ENCODE peak calls at places on chromosomes 1 and 21, in six cellular contexts. One of them, this sample, is unnamed. For H3K36me3, the result is how much of the 10 kb centered on the place peaks cover.

GRCh38 chr1:8318436-8318835 is 522 bp downstream of the SLC45A1 start:
- DNase-seq in K562: no peak
- DNase-seq in SK-N-SH: no peak
- DNase-seq in GM12878: no peak
- DNase-seq in HCT116: no peak
- DNase-seq in HepG2: no peak
- DNase-seq in this sample: no peak

GRCh38 chr1:203733009-203733863 is 31.7 kb upstream of the LAX1 start:
- DNase-seq in K562: no peak
- DNase-seq in HepG2: no peak
- DNase-seq in HCT116: no peak
- DNase-seq in GM12878: no peak
- DNase-seq in SK-N-SH: no peak
- DNase-seq in this sample: no peak

GRCh38 chr1:97875996-97876395 is 44.8 kb downstream of the DPYD start:
- DNase-seq in HepG2: no peak
- DNase-seq in GM12878: no peak
- DNase-seq in HCT116: no peak
- DNase-seq in K562: no peak
- DNase-seq in SK-N-SH: no peak
- DNase-seq in this sample: no peak

GRCh38 chr21:16956824-16957223 is 556.0 kb upstream of the CXADR start:
- DNase-seq in HCT116: no peak
- DNase-seq in K562: no peak
- DNase-seq in GM12878: no peak
- DNase-seq in HepG2: no peak
- DNase-seq in SK-N-SH: no peak
- DNase-seq in this sample: no peak

GRCh38 chr1:231827337-231828105 is 200.9 kb downstream of the DISC1 start:
- DNase-seq in GM12878: no peak
- DNase-seq in HCT116: no peak
- DNase-seq in SK-N-SH: no peak
- DNase-seq in HepG2: peak
- DNase-seq in K562: no peak
- DNase-seq in this sample: peak

GRCh38 chr1:222189218-222189617 is 358.7 kb downstream of the HHIPL2 start:
- DNase-seq in HepG2: no peak
- DNase-seq in GM12878: no peak
- DNase-seq in SK-N-SH: no peak
- DNase-seq in HCT116: no peak
- DNase-seq in K562: no peak
- DNase-seq in this sample: no peak

GRCh38 chr1:10415211-10415930 is 14.9 kb upstream of the CENPS start:
- DNase-seq in K562: peak
- DNase-seq in HepG2: peak
- DNase-seq in SK-N-SH: no peak
- DNase-seq in HCT116: no peak
- DNase-seq in GM12878: no peak
- DNase-seq in this sample: no peak

GRCh38 chr1:29655945-29656866 is 419.9 kb downstream of the PTPRU start:
- DNase-seq in SK-N-SH: peak
- DNase-seq in HCT116: no peak
- DNase-seq in GM12878: no peak
- DNase-seq in K562: peak
- DNase-seq in HepG2: no peak
- DNase-seq in this sample: no peak

GRCh38 chr1:208029381-208030319 is 118.7 kb upstream of the CD34 start:
- DNase-seq in SK-N-SH: no peak
- DNase-seq in HCT116: no peak
- DNase-seq in GM12878: no peak
- DNase-seq in HepG2: no peak
- DNase-seq in K562: no peak
- DNase-seq in this sample: no peak

GRCh38 chr1:178037510-178038253 is 56.2 kb upstream of the RASAL2 start:
- DNase-seq in SK-N-SH: peak
- DNase-seq in K562: peak
- DNase-seq in GM12878: no peak
- DNase-seq in HepG2: peak
- DNase-seq in HCT116: peak
- DNase-seq in this sample: no peak

GRCh38 chr1:83854456-83854855 is 144.5 kb downstream of the TTLL7 start:
- DNase-seq in SK-N-SH: no peak
- DNase-seq in K562: no peak
- DNase-seq in HepG2: no peak
- DNase-seq in HCT116: no peak
- DNase-seq in GM12878: no peak
- DNase-seq in this sample: no peak

GRCh38 chr1:26145960-26146294 is 13.0 kb upstream of the FAM110D start:
- DNase-seq in HCT116: no peak
- DNase-seq in HepG2: no peak
- DNase-seq in K562: no peak
- DNase-seq in GM12878: no peak
- DNase-seq in SK-N-SH: no peak
- DNase-seq in this sample: no peak

GRCh38 chr21:41170442-41170841 is 2.5 kb downstream of the BACE2 start:
- DNase-seq in SK-N-SH: peak
- DNase-seq in K562: peak
- DNase-seq in HepG2: peak
- DNase-seq in GM12878: no peak
- DNase-seq in HCT116: no peak
- DNase-seq in this sample: peak

GRCh38 chr21:41168391-41169257 is 664 bp downstream of the BACE2 start:
- DNase-seq in K562: no peak
- DNase-seq in SK-N-SH: peak
- DNase-seq in GM12878: no peak
- DNase-seq in HepG2: no peak
- DNase-seq in HCT116: no peak
- DNase-seq in this sample: no peak

GRCh38 chr21:41171210-41171609 is 3.2 kb downstream of the BACE2 start:
- DNase-seq in HCT116: no peak
- DNase-seq in K562: no peak
- DNase-seq in GM12878: no peak
- DNase-seq in HepG2: no peak
- DNase-seq in SK-N-SH: no peak
- DNase-seq in this sample: no peak

GRCh38 chr21:41169258-41169576 is 1.3 kb downstream of the BACE2 start:
- DNase-seq in HCT116: no peak
- DNase-seq in SK-N-SH: no peak
- DNase-seq in GM12878: no peak
- DNase-seq in HepG2: no peak
- DNase-seq in K562: no peak
- DNase-seq in this sample: no peak

DNA sequence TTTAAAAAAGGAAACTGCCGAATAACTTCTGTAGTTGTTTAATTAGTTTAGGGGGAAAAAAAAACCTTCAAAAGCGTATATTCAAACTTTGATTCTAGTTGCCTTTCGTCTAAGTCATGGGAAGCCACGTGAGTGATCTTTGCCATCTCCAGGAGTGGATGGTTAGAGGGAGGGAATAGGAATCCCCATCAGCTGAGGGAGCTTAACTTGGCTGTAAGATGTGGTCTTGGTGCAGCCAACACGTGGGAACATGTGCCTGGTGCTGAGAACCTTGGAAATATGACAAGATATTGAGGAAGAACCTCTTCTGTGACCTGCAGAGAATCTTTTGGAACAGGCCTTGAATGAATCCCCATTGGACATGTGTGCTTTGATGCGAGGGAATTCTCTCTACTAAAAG is 1.7 kb downstream of the BACE2 start:
- DNase-seq in HCT116: no peak
- DNase-seq in GM12878: no peak
- DNase-seq in K562: no peak
- DNase-seq in SK-N-SH: no peak
- DNase-seq in HepG2: no peak
- DNase-seq in this sample: no peak
- H3K36me3 ChIP-seq in HCT116: under half
- H3K36me3 ChIP-seq in GM12878: under half
- H3K36me3 ChIP-seq in K562: under half
- H3K36me3 ChIP-seq in SK-N-SH: under half
- H3K36me3 ChIP-seq in HepG2: under half
- H3K36me3 ChIP-seq in this sample: under half

DNA sequence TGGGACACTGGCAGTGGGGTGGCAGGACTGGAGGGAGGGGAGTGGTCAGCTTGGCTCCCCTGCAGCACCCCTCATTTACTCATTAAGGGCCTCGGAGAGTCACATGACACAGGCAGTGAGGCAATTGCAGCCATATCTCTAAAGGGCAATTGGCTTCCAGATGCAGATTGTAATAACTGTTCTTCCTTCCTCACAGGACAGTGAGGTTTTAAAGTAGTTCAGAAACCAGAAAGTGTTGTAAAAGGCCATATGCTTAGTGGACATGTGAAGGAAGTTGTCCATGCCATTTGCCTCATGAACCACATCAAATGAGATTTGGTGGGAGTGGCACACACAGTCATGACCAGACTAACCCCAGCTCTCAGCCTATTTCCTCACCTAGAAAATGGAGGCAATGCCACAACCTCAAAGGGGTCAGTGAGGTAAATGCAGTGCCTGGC is 11.1 kb downstream of the MTX1 start:
- DNase-seq in GM12878: no peak
- DNase-seq in HepG2: no peak
- DNase-seq in HCT116: no peak
- DNase-seq in K562: peak
- DNase-seq in SK-N-SH: peak
- DNase-seq in this sample: no peak
- TF ChIP-seq SIN3A in GM12878: no peak
- TF ChIP-seq SIN3A in HepG2: no peak
- TF ChIP-seq SIN3A in HCT116: no peak
- TF ChIP-seq SIN3A in K562: no peak
- TF ChIP-seq SIN3A in SK-N-SH: no peak
- TF ChIP-seq SIN3A in this sample: no peak

DNA sequence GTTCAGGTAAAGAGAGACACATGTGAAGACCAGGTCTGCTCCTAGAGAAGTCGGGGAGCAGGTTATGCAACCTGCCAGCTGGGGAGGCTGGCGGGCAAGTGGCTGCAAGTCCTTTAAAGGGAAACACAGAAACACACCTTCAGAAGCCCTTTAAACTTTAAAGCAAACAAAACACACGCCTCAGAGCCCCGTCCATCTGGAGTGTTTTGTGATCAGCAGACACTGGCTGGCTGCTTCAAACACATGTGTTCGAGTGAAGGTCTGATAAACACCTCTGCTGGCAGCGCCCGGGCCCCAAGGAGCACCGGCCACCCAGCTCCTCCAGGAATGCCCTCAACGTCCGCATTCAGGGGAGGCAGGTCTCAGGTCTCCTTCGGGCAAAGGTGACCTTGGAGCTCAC is 15.2 kb downstream of the RIPK4 start:
- DNase-seq in GM12878: no peak
- DNase-seq in K562: no peak
- DNase-seq in SK-N-SH: no peak
- DNase-seq in HepG2: no peak
- DNase-seq in HCT116: no peak
- DNase-seq in this sample: no peak
- TF ChIP-seq POLR2AphosphoS5 in GM12878: no peak
- TF ChIP-seq POLR2AphosphoS5 in K562: no peak
- TF ChIP-seq POLR2AphosphoS5 in SK-N-SH: no peak
- TF ChIP-seq POLR2AphosphoS5 in HepG2: no peak
- TF ChIP-seq POLR2AphosphoS5 in HCT116: no peak
- TF ChIP-seq POLR2AphosphoS5 in this sample: no peak

GRCh38 chr1:185775505-185775904 is 41.3 kb downstream of the HMCN1 start:
- DNase-seq in SK-N-SH: no peak
- DNase-seq in HepG2: no peak
- DNase-seq in HCT116: no peak
- DNase-seq in K562: no peak
- DNase-seq in GM12878: no peak
- DNase-seq in this sample: no peak

GRCh38 chr1:185774384-185774783 is 40.2 kb downstream of the HMCN1 start:
- DNase-seq in HCT116: no peak
- DNase-seq in K562: no peak
- DNase-seq in SK-N-SH: no peak
- DNase-seq in GM12878: no peak
- DNase-seq in HepG2: no peak
- DNase-seq in this sample: no peak

DNA sequence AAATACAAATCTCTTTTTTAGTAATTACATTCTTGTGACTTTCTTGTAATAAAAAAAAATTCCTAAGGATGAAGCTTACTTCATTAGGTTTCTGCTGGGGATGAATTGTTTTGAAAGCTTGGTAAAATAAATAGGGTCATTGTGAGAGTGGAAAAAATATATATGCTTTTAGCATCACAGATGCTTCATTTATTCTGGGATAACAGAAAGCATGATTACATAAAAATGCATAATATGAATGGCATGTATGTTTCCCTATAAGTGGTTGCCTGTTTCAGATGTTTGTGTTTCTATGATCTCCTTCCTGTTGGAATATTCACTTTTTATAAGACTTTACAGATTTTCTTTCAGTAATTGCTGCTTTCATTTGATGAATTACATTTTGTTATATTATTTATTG is 42.3 kb downstream of the HMCN1 start:
- DNase-seq in GM12878: no peak
- DNase-seq in SK-N-SH: no peak
- DNase-seq in K562: no peak
- DNase-seq in HCT116: no peak
- DNase-seq in HepG2: no peak
- DNase-seq in this sample: no peak
- H3K36me3 ChIP-seq in GM12878: under half
- H3K36me3 ChIP-seq in SK-N-SH: under half
- H3K36me3 ChIP-seq in K562: under half
- H3K36me3 ChIP-seq in HCT116: under half
- H3K36me3 ChIP-seq in HepG2: under half
- H3K36me3 ChIP-seq in this sample: under half

GRCh38 chr1:54325705-54326461 is 80.3 kb downstream of the SSBP3 start:
- DNase-seq in SK-N-SH: peak
- DNase-seq in K562: no peak
- DNase-seq in GM12878: no peak
- DNase-seq in HCT116: no peak
- DNase-seq in HepG2: no peak
- DNase-seq in this sample: no peak

GRCh38 chr1:54326577-54327385 is 79.4 kb downstream of the SSBP3 start:
- DNase-seq in SK-N-SH: no peak
- DNase-seq in K562: no peak
- DNase-seq in HCT116: no peak
- DNase-seq in HepG2: no peak
- DNase-seq in GM12878: no peak
- DNase-seq in this sample: no peak

GRCh38 chr1:54329337-54329954 is 76.7 kb downstream of the SSBP3 start:
- DNase-seq in SK-N-SH: no peak
- DNase-seq in HepG2: no peak
- DNase-seq in HCT116: no peak
- DNase-seq in K562: no peak
- DNase-seq in GM12878: no peak
- DNase-seq in this sample: no peak

GRCh38 chr1:54327386-54328116 is 78.6 kb downstream of the SSBP3 start:
- DNase-seq in SK-N-SH: peak
- DNase-seq in HepG2: no peak
- DNase-seq in HCT116: no peak
- DNase-seq in K562: peak
- DNase-seq in GM12878: no peak
- DNase-seq in this sample: no peak

DNA sequence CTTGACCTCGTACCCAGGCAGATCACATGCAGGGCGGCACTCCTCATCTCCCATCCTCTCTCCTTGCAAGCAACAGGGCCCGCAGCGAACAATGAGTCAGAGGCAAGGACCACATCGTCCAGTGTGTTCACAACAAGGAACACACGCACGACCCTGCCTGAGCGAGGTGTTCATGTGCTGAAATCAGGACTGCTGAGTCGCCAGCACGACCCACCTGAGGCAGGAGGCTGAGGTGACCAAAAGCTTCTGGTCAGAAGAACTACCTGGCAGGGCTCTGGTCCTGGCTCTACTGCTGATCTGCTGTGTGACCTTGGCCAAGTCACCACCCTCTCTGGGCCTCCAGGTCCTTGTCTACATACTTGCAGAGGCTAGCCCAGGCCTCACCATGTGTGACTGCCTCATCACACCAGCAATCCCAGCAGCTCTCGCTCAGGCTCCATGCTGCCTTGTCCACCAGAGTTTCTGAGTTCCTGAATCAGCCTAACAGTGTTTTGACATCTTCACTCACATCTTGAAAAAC is 78.0 kb downstream of the SSBP3 start:
- DNase-seq in SK-N-SH: no peak
- DNase-seq in HepG2: no peak
- DNase-seq in GM12878: no peak
- DNase-seq in K562: no peak
- DNase-seq in HCT116: no peak
- DNase-seq in this sample: no peak
- TF ChIP-seq SIN3A in SK-N-SH: no peak
- TF ChIP-seq SIN3A in HepG2: no peak
- TF ChIP-seq SIN3A in GM12878: no peak
- TF ChIP-seq SIN3A in K562: no peak
- TF ChIP-seq SIN3A in HCT116: no peak
- TF ChIP-seq SIN3A in this sample: no peak